ENCODE peak calls at places on chromosomes 7 and 10, in seven cellular contexts. B is left cardiac atrium; W is skeletal muscle cell; K is progenitor cell of endocrine pancreas; I is effector memory CD4-positive, alpha-beta T cell; H is left lobe of liver; Z is activated CD8-positive, alpha-beta memory T cell treated with anti-CD3 and anti-CD28 coated beads, Interleukin-2, amount 50 U/mL, for 48 hours. N is an unnamed sample.

GRCh38 chr10:1573334-1573969 is 163.9 kb downstream of the ADARB2 start:
- DNase-seq in B (no peak), W (no peak), K (no peak), I (no peak), H (no peak), Z (no peak), N (no peak)

GRCh38 chr10:51951601-51952000 is 252.2 kb upstream of the CSTF2T start:
- DNase-seq in B (no peak), W (no peak), K (no peak), I (no peak), H (no peak), Z (no peak), N (no peak)

GRCh38 chr10:43292745-43293676 is 26.1 kb upstream of the RASGEF1A start:
- DNase-seq in B (peak; percentile 59), W (no peak), K (peak; percentile 34), I (no peak), H (peak; percentile 60), Z (no peak), N (peak; percentile 56)

GRCh38 chr7:47482013-47482761 is 99.7 kb downstream of the TNS3 start:
- DNase-seq in B (peak; percentile 63), W (peak; percentile 87), K (no peak), I (no peak), H (no peak), Z (no peak), N (peak; percentile 94)

GRCh38 chr7:5284304-5285281 is 1.9 kb downstream of the SLC29A4 start:
- DNase-seq in B (peak; percentile 42), W (no peak), K (peak; percentile 63), I (no peak), H (peak; percentile 67), Z (no peak), N (no peak)

GRCh38 chr7:157707983-157708720 is 371.3 kb downstream of the DNAJB6 start:
- DNase-seq in B (no peak), W (no peak), K (no peak), I (no peak), H (no peak), Z (peak; percentile 40), N (no peak)

GRCh38 chr10:117382831-117383230 is 7.6 kb upstream of the PDZD8 start:
- DNase-seq in B (no peak), W (no peak), K (no peak), I (no peak), H (no peak), Z (no peak), N (no peak)

GRCh38 chr7:106047818-106048490 is 64.2 kb downstream of the SYPL1 start:
- DNase-seq in B (no peak), W (no peak), K (no peak), I (no peak), H (no peak), Z (no peak), N (no peak)

GRCh38 chr7:127870231-127870907 is 160.9 kb downstream of the LRRC4 start:
- DNase-seq in B (no peak), W (no peak), K (no peak), I (no peak), H (no peak), Z (no peak), N (no peak)

GRCh38 chr10:25675204-25675603 is 258.8 kb upstream of the MYO3A start:
- DNase-seq in B (no peak), W (no peak), K (no peak), I (no peak), H (no peak), Z (no peak), N (no peak)

GRCh38 chr7:105677803-105678583 is 96.7 kb upstream of the EFCAB10 start:
- DNase-seq in B (no peak), W (no peak), K (no peak), I (peak; percentile 58), H (no peak), Z (peak; percentile 73), N (no peak)

GRCh38 chr10:76697923-76698322 is 939.7 kb downstream of the KCNMA1 start:
- DNase-seq in B (no peak), W (no peak), K (no peak), I (no peak), H (no peak), Z (no peak), N (no peak)

N was measured in fibroblast of lung.